ENCODE peak calls at places on chromosomes 4 and X, in four cellular contexts. A is SK-N-SH, R is GM12878, J is HepG2. Z is an unnamed sample.
A peak's percentile ranks its signal among the peaks of the same experiment; 100 is the strongest.

GRCh38 chr4:151443247-151443646 is 34.3 kb downstream of the FHIP1A start:
- DNase-seq in A (no peak), R (no peak), J (peak; percentile 7), Z (no peak)

GRCh38 chr4:90951037-90951436 is 823.8 kb downstream of the CCSER1 start:
- DNase-seq in R (no peak), A (no peak), J (peak; percentile 36), Z (peak; percentile 61)

GRCh38 chr4:159201168-159201567 is 98.3 kb downstream of the RAPGEF2 start:
- DNase-seq in R (no peak), A (no peak), J (no peak), Z (no peak)

GRCh38 chr4:80189956-80190671 is 7.2 kb upstream of the PRDM8 start:
- DNase-seq in J (no peak), R (no peak), A (no peak), Z (peak; percentile 68)

GRCh38 chrX:117096528-117096927 is 633.8 kb upstream of the CT83 start:
- DNase-seq in R (no peak), J (no peak), A (no peak), Z (no peak)

GRCh38 chr4:95506264-95506663 is 42.5 kb downstream of the UNC5C start:
- DNase-seq in J (no peak), R (no peak), A (no peak), Z (peak; percentile 12)

GRCh38 chr4:17323619-17324400 is 188.1 kb downstream of the QDPR start:
- DNase-seq in J (no peak), R (no peak), A (no peak), Z (peak; percentile 60)

GRCh38 chr4:153781717-153782416 is 7.0 kb downstream of the SFRP2 start:
- DNase-seq in J (no peak), A (no peak), R (no peak), Z (peak; percentile 16)

GRCh38 chr4:123257563-123257962 is 139.0 kb upstream of the SPRY1 start:
- DNase-seq in R (no peak), J (no peak), A (no peak), Z (no peak)

GRCh38 chrX:153627675-153628111 is 19.3 kb upstream of the DUSP9 start:
- DNase-seq in R (no peak), J (peak; percentile 80), A (peak; percentile 23), Z (no peak)

GRCh38 chrX:154083134-154083517 is 14.4 kb downstream of the MECP2 start:
- DNase-seq in A (no peak), J (no peak), R (no peak), Z (no peak)

GRCh38 chr4:100190643-100191600 is 654 bp upstream of the DDIT4L start:
- DNase-seq in A (no peak), R (no peak), J (no peak), Z (peak; percentile 37)

GRCh38 chrX:7190157-7190556 is 42.2 kb upstream of the PUDP start:
- DNase-seq in A (no peak), R (no peak), J (no peak), Z (no peak)

GRCh38 chr4:177441061-177441802 is 1.0 kb downstream of the AGA start:
- DNase-seq in A (peak; percentile 22), J (peak; percentile 23), R (peak; percentile 17), Z (peak; percentile 28)

GRCh38 chr4:102868153-102868781 is 525 bp upstream of the CISD2 start:
- DNase-seq in A (no peak), J (no peak), R (no peak), Z (no peak)

GRCh38 chr4:137819964-137820383 is 287.7 kb upstream of the PCDH18 start:
- DNase-seq in A (peak; percentile 9), R (peak; percentile 1), J (peak; percentile 45), Z (peak; percentile 65)

GRCh38 chrX:134836497-134836968 is 154.3 kb upstream of the SMIM10 start:
- DNase-seq in R (no peak), A (no peak), J (no peak), Z (peak; percentile 45)

GRCh38 chr4:182752158-182752910 is 164.9 kb downstream of the DCTD start:
- DNase-seq in J (no peak), R (no peak), A (no peak), Z (peak; percentile 83)

GRCh38 chr4:182748949-182749348 is 168.2 kb downstream of the DCTD start:
- DNase-seq in R (no peak), A (no peak), J (no peak), Z (peak; percentile 43)

GRCh38 chr4:182748283-182748682 is 168.9 kb downstream of the DCTD start:
- DNase-seq in A (no peak), J (no peak), R (no peak), Z (no peak)

GRCh38 chr4:182746876-182747275 is 170.3 kb downstream of the DCTD start:
- DNase-seq in J (no peak), R (no peak), A (no peak), Z (no peak)

DNA sequence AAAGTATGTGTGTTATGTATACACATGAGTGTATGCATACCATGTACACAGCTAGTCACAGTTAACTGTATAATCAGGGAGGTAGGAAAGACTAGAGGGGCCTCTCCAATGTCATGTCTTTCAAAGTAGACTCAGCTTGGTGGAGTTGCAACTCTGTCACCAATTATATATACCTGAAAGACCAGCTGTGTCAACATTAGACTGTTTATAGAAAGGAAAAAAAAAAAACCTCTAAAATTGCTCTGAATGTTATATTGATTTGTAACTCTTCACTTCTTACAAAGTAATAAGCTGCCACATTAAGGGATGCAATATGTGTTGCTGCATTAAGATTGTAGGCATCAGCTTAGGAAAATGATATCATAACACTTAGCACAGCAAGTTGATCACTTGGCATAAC is 167.4 kb downstream of the DCTD start:
- DNase-seq in R (no peak), J (no peak), A (no peak), Z (peak; percentile 27)
- TF ChIP-seq MXI1 in R (no peak), J (no peak), A (no peak), Z (no peak)

GRCh38 chr4:140300271-140300970 is 73.0 kb upstream of the SCOC start:
- DNase-seq in A (no peak), R (no peak), J (no peak), Z (peak; percentile 87)

GRCh38 chr4:140298001-140298400 is 75.4 kb upstream of the SCOC start:
- DNase-seq in A (no peak), J (no peak), R (no peak), Z (no peak)

GRCh38 chr4:140293979-140294378 is 79.5 kb upstream of the SCOC start:
- DNase-seq in J (no peak), A (no peak), R (no peak), Z (no peak)

GRCh38 chr4:140296335-140296753 is 77.1 kb upstream of the SCOC start:
- DNase-seq in A (peak; percentile 31), J (peak; percentile 6), R (no peak), Z (peak; percentile 89)

GRCh38 chr4:140296871-140297570 is 76.4 kb upstream of the SCOC start:
- DNase-seq in J (no peak), A (no peak), R (no peak), Z (no peak)
- TF ChIP-seq MXI1 in J (no peak), A (no peak), R (no peak), Z (no peak)

GRCh38 chrX:119194631-119195030 is 41.5 kb upstream of the PGRMC1 start:
- DNase-seq in J (no peak), R (no peak), A (no peak), Z (no peak)
- TF ChIP-seq MXI1 in J (no peak), R (no peak), A (no peak), Z (no peak)

GRCh38 chr4:19254476-19254875 is 997.2 kb upstream of the SLIT2 start:
- DNase-seq in J (no peak), A (no peak), R (no peak), Z (no peak)
- TF ChIP-seq MXI1 in J (no peak), A (no peak), R (no peak), Z (no peak)

GRCh38 chr4:41644288-41644914 is 104.1 kb downstream of the PHOX2B start:
- DNase-seq in A (peak; percentile 75), J (peak; percentile 3), R (no peak), Z (peak; percentile 16)
- TF ChIP-seq MXI1 in A (no peak), J (no peak), R (no peak), Z (no peak)

DNA sequence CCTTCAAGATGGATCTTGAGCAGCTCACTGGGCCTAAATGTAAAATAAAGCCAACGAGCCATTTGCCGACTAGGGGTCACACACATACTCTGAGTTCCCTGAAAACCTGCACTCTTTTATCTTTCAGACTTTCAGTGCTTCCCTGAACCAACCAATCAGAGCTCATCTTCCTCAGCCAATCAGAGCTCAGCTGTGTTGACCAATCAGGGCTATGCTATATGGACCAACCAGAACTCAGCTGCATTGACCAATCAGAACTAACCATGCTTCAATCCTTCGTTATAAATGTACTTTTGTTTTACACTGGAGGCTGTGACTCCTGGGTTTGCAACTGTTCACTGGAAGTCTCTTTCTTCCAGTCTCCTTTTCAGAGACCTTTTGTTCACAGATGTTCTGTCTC is 19.3 kb downstream of the SLC25A53 start:
- DNase-seq in R (no peak), A (no peak), J (no peak), Z (no peak)
- TF ChIP-seq MXI1 in R (no peak), A (no peak), J (no peak), Z (no peak)

DNA sequence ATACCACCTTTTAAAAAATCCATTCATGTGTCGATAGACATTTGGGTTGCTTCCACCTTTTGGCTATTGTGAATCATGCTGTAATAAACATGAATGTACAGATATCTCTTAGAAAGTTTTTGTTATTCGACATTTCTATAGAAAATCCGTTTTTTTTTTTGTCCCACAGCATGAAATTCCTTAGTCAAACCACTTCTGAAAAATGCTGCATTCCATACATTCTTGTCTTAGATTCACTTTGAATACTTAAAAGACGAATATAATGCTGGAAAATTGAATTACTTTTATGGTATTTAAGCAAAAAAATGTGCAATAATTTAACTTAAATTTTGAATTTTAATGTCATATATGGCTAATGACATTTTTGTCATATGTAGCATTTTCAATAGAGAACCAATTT is 1345.5 kb downstream of the TECRL start:
- DNase-seq in J (no peak), A (no peak), R (no peak), Z (no peak)
- TF ChIP-seq MXI1 in J (no peak), A (no peak), R (no peak), Z (no peak)

GRCh38 chr4:88606832-88607231 is 14.6 kb downstream of the HERC3 start:
- DNase-seq in R (no peak), A (no peak), J (no peak), Z (no peak)

GRCh38 chr4:88605744-88606143 is 13.5 kb downstream of the HERC3 start:
- DNase-seq in J (no peak), R (no peak), A (no peak), Z (no peak)

GRCh38 chr4:88610771-88611170 is 18.5 kb downstream of the HERC3 start:
- DNase-seq in R (no peak), A (no peak), J (no peak), Z (peak; percentile 31)

GRCh38 chr4:88613417-88613875 is 21.2 kb downstream of the HERC3 start:
- DNase-seq in J (no peak), R (no peak), A (no peak), Z (no peak)

GRCh38 chr4:88609387-88609786 is 17.1 kb downstream of the HERC3 start:
- DNase-seq in R (no peak), J (no peak), A (no peak), Z (no peak)
- TF ChIP-seq MXI1 in R (no peak), J (no peak), A (no peak), Z (no peak)

GRCh38 chr4:24569662-24570061 is 14.7 kb downstream of the DHX15 start:
- DNase-seq in A (no peak), R (no peak), J (no peak), Z (no peak)
- TF ChIP-seq MXI1 in A (no peak), R (no peak), J (no peak), Z (no peak)